ENCODE peak calls at places on chromosomes 7 and 10, in seven cellular contexts. F is A549, E is IMR-90, I is HCT116, G is K562, W is GM12878, X is HepG2. Q is an unnamed sample.

GRCh38 chr10:34758447-34758996 is 56.6 kb downstream of the PARD3 start:
- DNase-seq in X (peak; percentile 22), I (peak; percentile 95), F (peak; percentile 89), E (peak; percentile 96), G (peak; percentile 45), W (peak; percentile 34), Q (no peak)

GRCh38 chr7:150665075-150665794 is 20.3 kb upstream of the GIMAP2 start:
- DNase-seq in G (no peak), F (no peak), W (no peak), E (no peak), I (no peak), X (no peak), Q (no peak)

GRCh38 chr7:28260969-28261368 is 80.4 kb upstream of the JAZF1 start:
- DNase-seq in G (no peak), F (no peak), I (no peak), E (no peak), X (no peak), W (no peak), Q (no peak)

GRCh38 chr7:128737441-128737840 is 1.7 kb upstream of the CALU start:
- DNase-seq in E (no peak), G (no peak), F (no peak), I (no peak), W (no peak), X (no peak), Q (no peak)

GRCh38 chr7:2066251-2066919 is 166.4 kb downstream of the MAD1L1 start:
- DNase-seq in E (no peak), G (no peak), X (no peak), F (no peak), I (no peak), W (no peak), Q (no peak)

GRCh38 chr10:89201345-89202032 is 5.6 kb downstream of the CH25H start:
- DNase-seq in I (no peak), F (no peak), E (peak; percentile 35), X (no peak), W (no peak), G (no peak), Q (no peak)

GRCh38 chr10:27153855-27154198 is 357 bp downstream of the YME1L1 start:
- DNase-seq in I (no peak), G (no peak), X (peak; percentile 16), E (peak; percentile 29), W (no peak), F (peak; percentile 28), Q (no peak)

GRCh38 chr10:128116187-128116586 is 10.0 kb downstream of the MKI67 start:
- DNase-seq in X (no peak), W (no peak), F (no peak), G (no peak), E (no peak), I (no peak), Q (no peak)

GRCh38 chr10:98971464-98971863 is 264.2 kb downstream of the HPSE2 start:
- DNase-seq in G (no peak), W (no peak), E (peak; percentile 8), I (no peak), F (no peak), X (no peak), Q (no peak)

GRCh38 chr7:367351-367841 is 77.4 kb downstream of the FOXL3 start:
- DNase-seq in W (no peak), X (no peak), F (no peak), G (no peak), E (no peak), I (no peak), Q (no peak)

GRCh38 chr7:8215648-8216047 is 46.3 kb downstream of the ICA1 start:
- DNase-seq in X (no peak), E (no peak), I (no peak), G (no peak), F (no peak), W (no peak), Q (no peak)

GRCh38 chr7:64869121-64869725 is 33.9 kb upstream of the ZNF273 start:
- DNase-seq in G (no peak), F (no peak), E (no peak), W (no peak), X (no peak), I (no peak), Q (no peak)

DNA sequence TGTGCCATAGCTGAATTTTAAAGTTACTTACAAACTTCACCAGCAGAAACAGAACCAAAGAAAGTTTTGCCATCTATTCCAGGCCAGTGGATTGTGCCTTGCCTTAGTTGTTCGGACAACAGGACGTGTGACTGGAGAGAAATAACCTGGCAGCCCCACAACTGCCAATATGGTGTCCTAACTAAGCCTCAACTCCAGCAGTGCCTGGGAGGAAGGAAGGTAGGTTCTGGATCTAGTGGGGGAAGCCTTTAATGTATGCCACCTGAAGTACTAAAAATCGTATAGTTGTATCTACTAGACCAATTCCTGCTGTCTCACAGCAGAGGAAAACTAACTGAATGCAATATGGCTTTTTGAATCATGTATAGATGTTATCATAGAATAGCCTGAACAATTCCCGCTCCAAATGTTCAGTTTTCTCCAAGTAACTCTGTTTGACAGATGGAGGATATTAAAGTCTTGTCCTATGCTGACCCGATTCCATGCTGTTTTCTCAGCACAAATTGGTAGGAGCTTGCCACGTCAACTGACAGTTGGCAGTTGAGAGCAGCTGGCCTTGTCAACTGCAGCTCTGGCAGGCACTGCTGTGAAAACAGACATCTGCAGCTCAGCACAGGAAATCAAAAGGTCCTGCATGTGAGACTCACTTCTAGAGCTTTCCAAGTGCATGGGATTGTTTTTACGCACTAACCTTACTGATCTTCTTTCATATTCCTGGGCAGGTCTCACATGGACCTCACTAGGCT is 84.5 kb upstream of the WNT16 start:
- DNase-seq in F (no peak), E (no peak), I (no peak), G (no peak), W (no peak), X (no peak), Q (no peak)
- TF ChIP-seq CEBPB in F (no peak), E (no peak), I (no peak), G (no peak), W (no peak), X (no peak), Q (no peak)

GRCh38 chr10:115094605-115095004 is 1.4 kb downstream of the ATRNL1 start:
- DNase-seq in F (no peak), I (no peak), G (no peak), W (no peak), X (no peak), E (no peak), Q (no peak)

GRCh38 chr10:115092258-115092554 is 959 bp upstream of the ATRNL1 start:
- DNase-seq in W (no peak), G (no peak), E (no peak), I (no peak), X (no peak), F (no peak), Q (no peak)

GRCh38 chr10:115093286-115093775 is at the start of gene ATRNL1:
- DNase-seq in I (no peak), E (no peak), F (no peak), X (no peak), W (no peak), G (peak; percentile 4), Q (peak; percentile 82)

GRCh38 chr10:115093776-115094361 is 704 bp downstream of the ATRNL1 start:
- DNase-seq in I (no peak), X (no peak), W (no peak), F (peak; percentile 33), E (no peak), G (no peak), Q (peak; percentile 82)

GRCh38 chr10:115092555-115093285 is 445 bp upstream of the ATRNL1 start:
- DNase-seq in F (no peak), W (no peak), X (no peak), G (peak; percentile 9), I (no peak), E (peak; percentile 27), Q (no peak)
- TF ChIP-seq CEBPB in F (no peak), W (no peak), X (no peak), G (no peak), I (no peak), E (no peak), Q (no peak)

DNA sequence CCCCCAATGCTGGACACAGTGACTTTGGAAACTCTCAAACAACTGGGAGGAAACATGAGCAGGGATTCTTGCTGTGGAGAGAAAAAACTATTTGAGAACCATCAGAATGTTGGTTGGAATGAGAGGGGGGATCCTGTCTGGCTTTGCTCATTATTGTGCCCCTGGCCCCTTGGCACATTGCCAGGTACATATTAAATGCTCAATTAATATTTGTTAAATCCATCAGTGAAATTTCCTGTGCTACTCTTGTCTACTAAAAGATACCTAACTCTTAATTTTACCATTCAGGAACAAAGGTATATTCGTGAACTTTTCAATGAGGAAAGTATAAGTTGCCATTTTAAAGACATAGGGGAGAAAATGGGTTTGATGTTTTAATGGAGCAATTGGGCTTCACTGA is 329.4 kb downstream of the OTUD1 start:
- DNase-seq in W (no peak), F (no peak), E (no peak), G (no peak), I (no peak), X (no peak), Q (no peak)
- TF ChIP-seq CEBPB in W (no peak), F (no peak), E (no peak), G (no peak), I (no peak), X (no peak), Q (no peak)

GRCh38 chr10:59177031-59177861 is 803 bp downstream of the PHYHIPL start:
- DNase-seq in E (peak; percentile 79), F (peak; percentile 15), X (peak; percentile 80), W (no peak), G (no peak), I (no peak), Q (no peak)
- TF ChIP-seq CEBPB in E (no peak), F (no peak), X (no peak), W (no peak), G (no peak), I (no peak), Q (no peak)

GRCh38 chr10:80122110-80122710 is 10.3 kb upstream of the PLAC9 start:
- DNase-seq in G (no peak), F (no peak), X (no peak), E (no peak), W (no peak), I (no peak), Q (no peak)
- TF ChIP-seq CEBPB in G (no peak), F (no peak), X (no peak), E (no peak), W (no peak), I (no peak), Q (no peak)